ENCODE peak calls at places on chromosomes 4 and X, in six cellular contexts. One of them, this sample, is unnamed.

GRCh38 chr4:69025191-69025998 is 70.9 kb upstream of the UGT2B7 start:
- DNase-seq in RPMI7951: no peak
- DNase-seq in RKO: peak; percentile 36
- DNase-seq in cardiac muscle cell: no peak
- DNase-seq in aorta: no peak
- DNase-seq in bronchial epithelial cell: no peak
- DNase-seq in this sample: no peak

GRCh38 chr4:143626134-143626859 is 74.2 kb downstream of the FREM3 start:
- DNase-seq in aorta: peak; percentile 86
- DNase-seq in bronchial epithelial cell: no peak
- DNase-seq in RKO: no peak
- DNase-seq in RPMI7951: no peak
- DNase-seq in cardiac muscle cell: peak; percentile 91
- DNase-seq in this sample: peak; percentile 35

GRCh38 chr4:32455231-32455630 is 1735.1 kb downstream of the PCDH7 start:
- DNase-seq in bronchial epithelial cell: no peak
- DNase-seq in cardiac muscle cell: peak; percentile 61
- DNase-seq in aorta: no peak
- DNase-seq in RKO: no peak
- DNase-seq in RPMI7951: no peak
- DNase-seq in this sample: no peak

GRCh38 chrX:110407910-110408545 is 49.4 kb downstream of the RTL9 start:
- DNase-seq in bronchial epithelial cell: peak; percentile 52
- DNase-seq in cardiac muscle cell: peak; percentile 77
- DNase-seq in RKO: peak; percentile 75
- DNase-seq in RPMI7951: peak; percentile 55
- DNase-seq in aorta: no peak
- DNase-seq in this sample: no peak

GRCh38 chrX:123487674-123488073 is 245.2 kb downstream of the THOC2 start:
- DNase-seq in aorta: no peak
- DNase-seq in RPMI7951: no peak
- DNase-seq in bronchial epithelial cell: no peak
- DNase-seq in cardiac muscle cell: no peak
- DNase-seq in RKO: no peak
- DNase-seq in this sample: no peak

GRCh38 chr4:176309046-176309445 is 10.7 kb upstream of the SPCS3 start:
- DNase-seq in aorta: no peak
- DNase-seq in RPMI7951: no peak
- DNase-seq in RKO: no peak
- DNase-seq in cardiac muscle cell: no peak
- DNase-seq in bronchial epithelial cell: no peak
- DNase-seq in this sample: no peak

GRCh38 chr4:42282081-42282901 is 115.0 kb upstream of the SHISA3 start:
- DNase-seq in bronchial epithelial cell: peak; percentile 55
- DNase-seq in aorta: no peak
- DNase-seq in cardiac muscle cell: peak; percentile 87
- DNase-seq in RKO: peak; percentile 79
- DNase-seq in RPMI7951: peak; percentile 61
- DNase-seq in this sample: peak; percentile 15

GRCh38 chrX:40749874-40750273 is 14.5 kb upstream of the MED14 start:
- DNase-seq in cardiac muscle cell: no peak
- DNase-seq in bronchial epithelial cell: no peak
- DNase-seq in RPMI7951: peak; percentile 3
- DNase-seq in aorta: no peak
- DNase-seq in RKO: no peak
- DNase-seq in this sample: no peak

GRCh38 chrX:63424063-63424462 is 72.9 kb upstream of the SPIN4 start:
- DNase-seq in bronchial epithelial cell: peak; percentile 88
- DNase-seq in cardiac muscle cell: no peak
- DNase-seq in aorta: no peak
- DNase-seq in RKO: peak; percentile 55
- DNase-seq in RPMI7951: no peak
- DNase-seq in this sample: no peak

GRCh38 chrX:11189097-11189496 is 78.0 kb downstream of the HCCS start:
- DNase-seq in aorta: no peak
- DNase-seq in RKO: no peak
- DNase-seq in RPMI7951: no peak
- DNase-seq in cardiac muscle cell: no peak
- DNase-seq in bronchial epithelial cell: peak; percentile 82
- DNase-seq in this sample: no peak

GRCh38 chrX:110853610-110854009 is 58.0 kb upstream of the CHRDL1 start:
- DNase-seq in cardiac muscle cell: peak; percentile 6
- DNase-seq in RKO: peak; percentile 31
- DNase-seq in bronchial epithelial cell: peak; percentile 9
- DNase-seq in aorta: no peak
- DNase-seq in RPMI7951: peak; percentile 59
- DNase-seq in this sample: no peak

This sample was measured in AG09319.